ENCODE peak calls at places on chromosomes 13 and 19, in six cellular contexts. V is PC-3, M is astrocyte, B is PC-9, G is neural progenitor cell, K is A673. F is an unnamed sample. For H3K4me1, the result is how much of the 10 kb centered on the place peaks cover.

GRCh38 chr13:80340643-80341097 is 256 bp downstream of the SPRY2 start:
- DNase-seq in K (peak), V (no peak), G (no peak), M (peak), B (no peak), F (peak)

GRCh38 chr13:24842533-24843278 is 78.7 kb downstream of the RNF17 start:
- DNase-seq in G (no peak), V (no peak), M (no peak), B (peak), K (peak), F (peak)

GRCh38 chr13:112748947-112749346 is 59.1 kb downstream of the ATP11A start:
- DNase-seq in V (no peak), K (no peak), B (no peak), G (no peak), M (no peak), F (peak)

GRCh38 chr19:47610902-47611301 is 2.0 kb downstream of the BICRA start:
- DNase-seq in K (no peak), B (no peak), G (no peak), V (no peak), M (no peak), F (peak)

GRCh38 chr19:48186541-48186991 is 16.1 kb downstream of the ZSWIM9 start:
- DNase-seq in K (no peak), V (no peak), G (no peak), M (no peak), B (no peak), F (no peak)

GRCh38 chr19:47729468-47729798 is 15.9 kb upstream of the NOP53 start:
- DNase-seq in G (peak), B (peak), M (peak), V (peak), K (no peak), F (peak)

GRCh38 chr19:4897146-4897545 is 5.5 kb downstream of the ARRDC5 start:
- DNase-seq in M (no peak), G (no peak), V (no peak), K (no peak), B (no peak), F (no peak)

GRCh38 chr19:28999733-29000433 is 213.1 kb downstream of the UQCRFS1 start:
- DNase-seq in M (no peak), V (no peak), G (no peak), B (no peak), K (no peak), F (no peak)

GRCh38 chr13:73832203-73832602 is 302.0 kb downstream of the KLF12 start:
- DNase-seq in G (peak), K (peak), B (no peak), M (no peak), V (peak), F (no peak)

DNA sequence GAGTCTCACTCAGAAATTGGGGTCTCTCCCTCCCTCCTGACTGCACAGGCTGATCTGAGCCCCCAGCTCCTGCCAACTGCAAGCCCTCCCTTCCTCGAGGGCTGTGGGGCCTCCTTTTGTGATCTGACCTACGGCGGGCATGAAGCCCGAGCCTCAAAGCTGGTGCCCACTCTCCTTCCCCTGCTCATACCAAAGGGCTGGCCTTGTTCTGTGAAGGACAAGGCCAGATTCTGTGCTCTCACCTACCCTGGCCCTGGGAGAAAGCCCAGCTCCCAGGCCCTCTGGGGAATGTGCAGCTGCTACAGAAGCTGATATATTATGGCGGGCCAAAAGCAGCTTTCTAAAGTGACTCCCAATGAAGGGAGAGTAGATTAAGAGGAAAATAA is 9.0 kb upstream of the ECH1 start:
- DNase-seq in K (no peak), V (no peak), G (no peak), B (no peak), M (no peak), F (no peak)
- H3K4me1 ChIP-seq in K (under half), V (under half), G (under half), B (under half), M (under half), F (under half)

GRCh38 chr13:114128624-114129522 is 3.5 kb downstream of the RASA3 start:
- DNase-seq in V (peak), K (peak), M (peak), G (no peak), B (no peak), F (peak)
- TF ChIP-seq EZH2 in V (no peak), K (no peak), M (no peak), G (no peak), B (no peak), F (no peak)

GRCh38 chr19:41189425-41190065 is 3.5 kb upstream of the CYP2S1 start:
- DNase-seq in G (peak), B (no peak), V (peak), K (peak), M (no peak), F (no peak)

GRCh38 chr19:41195675-41196497 is 2.9 kb downstream of the CYP2S1 start:
- DNase-seq in G (no peak), B (no peak), M (no peak), V (no peak), K (no peak), F (peak)

GRCh38 chr19:41194157-41194552 is 1.1 kb downstream of the CYP2S1 start:
- DNase-seq in G (no peak), V (no peak), M (no peak), B (no peak), K (no peak), F (no peak)

GRCh38 chr19:41192574-41193419 is at the start of gene CYP2S1:
- DNase-seq in M (no peak), G (peak), B (peak), V (peak), K (no peak), F (peak)

DNA sequence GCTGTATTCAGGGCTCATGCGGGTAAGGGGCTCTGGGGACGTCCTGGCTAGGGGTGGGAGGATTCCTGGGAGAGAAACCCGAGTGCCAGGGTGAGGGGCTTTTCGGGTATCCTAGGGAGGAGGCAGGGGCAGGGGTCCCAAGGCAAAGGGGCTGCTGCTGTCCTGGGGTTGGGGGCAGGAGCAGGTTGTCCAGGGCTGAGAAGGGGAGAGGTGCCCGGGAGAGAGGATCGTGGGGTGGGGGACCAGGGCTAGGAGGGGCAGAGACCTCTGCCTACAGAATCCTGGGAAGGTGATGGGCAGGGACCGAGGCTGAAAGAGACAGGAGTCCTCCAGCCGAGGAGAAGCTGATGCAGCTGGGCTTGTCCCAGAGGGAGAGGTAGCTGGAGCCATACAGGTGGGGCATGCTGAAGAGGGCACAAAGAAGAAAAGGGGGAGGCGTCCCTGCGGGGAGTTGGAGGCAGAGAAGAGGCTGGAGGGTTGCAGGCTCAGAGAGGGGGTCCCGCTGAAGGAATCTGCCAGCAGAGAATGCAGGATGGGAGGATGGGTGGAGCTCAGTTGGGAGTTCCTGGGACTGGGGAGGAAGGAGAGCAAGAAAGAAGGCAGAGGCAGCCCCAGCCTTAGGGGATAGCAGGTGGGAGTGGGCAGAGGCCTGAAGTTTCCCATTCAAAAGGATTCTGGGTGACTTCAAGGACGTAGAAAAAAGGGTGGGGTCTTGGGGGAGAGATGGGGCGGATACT is 569 bp downstream of the CYP2S1 start:
- DNase-seq in K (no peak), M (no peak), V (peak), B (no peak), G (peak), F (no peak)
- H3K4me1 ChIP-seq in K (under half), M (under half), V (under half), B (under half), G (under half), F (under half)

DNA sequence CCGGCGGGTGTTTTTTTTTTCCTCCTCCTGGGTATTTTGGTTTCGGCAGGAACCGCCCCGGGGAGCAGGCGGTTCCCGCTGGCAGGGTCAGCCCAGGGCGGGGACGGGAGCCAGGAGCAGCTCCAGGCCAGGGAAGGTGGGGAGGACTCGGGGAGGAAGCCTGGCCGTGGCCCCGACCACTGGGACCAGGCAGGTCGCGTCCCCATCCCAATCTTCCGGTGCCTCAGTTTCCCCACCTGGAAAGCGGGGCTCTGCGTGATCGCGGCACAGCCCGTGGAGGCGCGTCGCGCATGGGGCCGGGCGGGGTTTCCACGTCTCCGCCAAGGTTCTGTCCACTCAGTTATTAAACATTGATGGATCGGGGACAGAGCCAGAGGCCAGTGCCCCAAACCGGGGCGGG is 34.8 kb downstream of the IL12RB1 start:
- DNase-seq in B (peak), V (no peak), M (no peak), G (no peak), K (no peak), F (peak)
- TF ChIP-seq EZH2 in B (no peak), V (no peak), M (no peak), G (no peak), K (no peak), F (no peak)